ENCODE peak calls at places on chromosomes 11 and 22, in eight cellular contexts. T is gastrocnemius medialis, F is cardiac fibroblast, U is brain microvascular endothelial cell, M is GM12865, E is endodermal cell, X is foreskin fibroblast, J is tibial artery. I is an unnamed sample.
A peak's percentile ranks its signal among the peaks of the same experiment; 100 is the strongest.

GRCh38 chr22:40401532-40401931 is 31.1 kb downstream of the SGSM3 start:
- DNase-seq in T (no peak), F (no peak), U (no peak), M (no peak), E (no peak), X (no peak), J (no peak), I (no peak)

GRCh38 chr22:38291201-38291777 is 18.5 kb upstream of the TMEM184B start:
- DNase-seq in T (no peak), F (no peak), U (no peak), M (no peak), E (no peak), X (no peak), J (no peak), I (no peak)

GRCh38 chr11:111606986-111607385 is 4.7 kb downstream of the SIK2 start:
- DNase-seq in T (no peak), F (peak; percentile 47), U (no peak), M (no peak), E (no peak), X (no peak), J (no peak), I (no peak)

GRCh38 chr11:65305501-65306268 is 9.0 kb upstream of the CDC42EP2 start:
- DNase-seq in T (no peak), F (peak; percentile 78), U (peak; percentile 60), M (no peak), E (no peak), X (peak; percentile 81), J (no peak), I (no peak)

GRCh38 chr11:32827276-32827675 is 2.5 kb upstream of the PRRG4 start:
- DNase-seq in T (no peak), F (no peak), U (no peak), M (no peak), E (no peak), X (no peak), J (no peak), I (no peak)

GRCh38 chr11:102012946-102013345 is 34.3 kb upstream of the CFAP300 start:
- DNase-seq in T (no peak), F (no peak), U (no peak), M (no peak), E (no peak), X (no peak), J (no peak), I (no peak)

GRCh38 chr22:48567213-48567975 is 1260.3 kb downstream of the BRD1 start:
- DNase-seq in T (no peak), F (no peak), U (no peak), M (no peak), E (no peak), X (no peak), J (no peak), I (peak; percentile 91)

GRCh38 chr22:48140261-48140660 is 1377.8 kb downstream of the TBC1D22A start:
- DNase-seq in T (no peak), F (no peak), U (no peak), M (no peak), E (no peak), X (no peak), J (no peak), I (no peak)

GRCh38 chr11:13278620-13279486 is 1.3 kb downstream of the BMAL1 start:
- DNase-seq in T (no peak), F (no peak), U (no peak), M (no peak), E (peak; percentile 76), X (peak; percentile 41), J (no peak), I (no peak)

GRCh38 chr11:14500181-14500651 is 605 bp upstream of the COPB1 start:
- DNase-seq in T (peak; percentile 23), F (peak; percentile 72), U (peak; percentile 47), M (peak; percentile 72), E (peak; percentile 60), X (peak; percentile 84), J (peak; percentile 48), I (no peak)

GRCh38 chr11:94272738-94273313 is 31.6 kb upstream of the IZUMO1R start:
- DNase-seq in T (no peak), F (no peak), U (no peak), M (peak; percentile 82), E (no peak), X (no peak), J (no peak), I (no peak)

GRCh38 chr11:16899708-16900107 is 114.5 kb downstream of the PLEKHA7 start:
- DNase-seq in T (no peak), F (no peak), U (no peak), M (no peak), E (no peak), X (no peak), J (no peak), I (no peak)

GRCh38 chr11:16902979-16903378 is 111.2 kb downstream of the PLEKHA7 start:
- DNase-seq in T (no peak), F (no peak), U (no peak), M (peak; percentile 76), E (no peak), X (no peak), J (no peak), I (no peak)

GRCh38 chr11:16898274-16898985 is 115.8 kb downstream of the PLEKHA7 start:
- DNase-seq in T (no peak), F (no peak), U (no peak), M (no peak), E (no peak), X (no peak), J (no peak), I (no peak)

GRCh38 chr11:16905375-16905774 is 108.8 kb downstream of the PLEKHA7 start:
- DNase-seq in T (no peak), F (no peak), U (no peak), M (no peak), E (no peak), X (no peak), J (no peak), I (no peak)

DNA sequence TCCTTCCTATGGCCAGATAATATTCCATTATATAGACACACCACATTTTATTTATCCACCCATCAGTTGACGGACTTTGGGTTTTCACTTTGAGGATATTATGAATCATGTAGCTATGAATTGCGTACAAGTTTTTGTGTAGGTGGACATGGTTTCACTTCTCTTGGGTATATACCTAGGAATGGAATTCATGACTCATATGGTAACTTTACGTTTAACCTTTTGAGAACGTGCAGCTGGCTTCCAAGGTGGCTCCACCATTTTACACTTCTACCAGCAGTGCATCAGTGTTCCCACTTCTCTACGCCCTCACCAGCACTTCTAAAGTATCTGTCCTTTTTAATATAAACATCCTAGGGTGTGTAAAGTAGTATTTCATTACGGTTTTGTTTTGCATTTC is 112.0 kb downstream of the PLEKHA7 start:
- DNase-seq in T (no peak), F (peak; percentile 41), U (no peak), M (peak; percentile 88), E (no peak), X (no peak), J (no peak), I (no peak)
- TF ChIP-seq CTCF in T (no peak), F (no peak), U (no peak), M (no peak), E (no peak), X (no peak), J (no peak), I (no peak)

GRCh38 chr22:20751185-20751851 is 22.6 kb upstream of the SERPIND1 start:
- DNase-seq in T (no peak), F (peak; percentile 3), U (no peak), M (no peak), E (peak; percentile 89), X (peak; percentile 11), J (no peak), I (no peak)
- TF ChIP-seq CTCF in T (no peak), F (no peak), U (peak; percentile 34), M (no peak), E (peak; percentile 63), X (no peak), J (no peak), I (peak; percentile 4)

GRCh38 chr22:24418786-24419479 is 8.5 kb upstream of the ADORA2A start:
- DNase-seq in T (no peak), F (no peak), U (no peak), M (no peak), E (peak; percentile 53), X (no peak), J (no peak), I (no peak)

GRCh38 chr22:24421428-24421931 is 5.9 kb upstream of the ADORA2A start:
- DNase-seq in T (no peak), F (no peak), U (no peak), M (peak; percentile 51), E (peak; percentile 95), X (no peak), J (no peak), I (no peak)

GRCh38 chr22:24419480-24419860 is 7.9 kb upstream of the ADORA2A start:
- DNase-seq in T (no peak), F (no peak), U (no peak), M (no peak), E (no peak), X (no peak), J (no peak), I (no peak)

GRCh38 chr22:24420977-24421343 is 6.4 kb upstream of the ADORA2A start:
- DNase-seq in T (no peak), F (no peak), U (no peak), M (no peak), E (no peak), X (no peak), J (no peak), I (no peak)

GRCh38 chr22:24420072-24420976 is 7.1 kb upstream of the ADORA2A start:
- DNase-seq in T (no peak), F (peak; percentile 38), U (no peak), M (no peak), E (no peak), X (no peak), J (no peak), I (no peak)
- TF ChIP-seq CTCF in T (no peak), F (no peak), U (no peak), M (no peak), E (no peak), X (no peak), J (no peak), I (no peak)

GRCh38 chr11:122754553-122755322 is 83.6 kb upstream of the CRTAM start:
- DNase-seq in T (no peak), F (no peak), U (no peak), M (peak; percentile 50), E (peak; percentile 78), X (no peak), J (no peak), I (no peak)

GRCh38 chr11:122757201-122757600 is 81.1 kb upstream of the CRTAM start:
- DNase-seq in T (no peak), F (no peak), U (no peak), M (no peak), E (no peak), X (no peak), J (no peak), I (no peak)

GRCh38 chr11:122755409-122755808 is 82.9 kb upstream of the CRTAM start:
- DNase-seq in T (no peak), F (no peak), U (no peak), M (no peak), E (peak; percentile 67), X (no peak), J (no peak), I (no peak)

GRCh38 chr11:122755941-122756340 is 82.4 kb upstream of the CRTAM start:
- DNase-seq in T (no peak), F (no peak), U (no peak), M (no peak), E (no peak), X (no peak), J (no peak), I (no peak)

DNA sequence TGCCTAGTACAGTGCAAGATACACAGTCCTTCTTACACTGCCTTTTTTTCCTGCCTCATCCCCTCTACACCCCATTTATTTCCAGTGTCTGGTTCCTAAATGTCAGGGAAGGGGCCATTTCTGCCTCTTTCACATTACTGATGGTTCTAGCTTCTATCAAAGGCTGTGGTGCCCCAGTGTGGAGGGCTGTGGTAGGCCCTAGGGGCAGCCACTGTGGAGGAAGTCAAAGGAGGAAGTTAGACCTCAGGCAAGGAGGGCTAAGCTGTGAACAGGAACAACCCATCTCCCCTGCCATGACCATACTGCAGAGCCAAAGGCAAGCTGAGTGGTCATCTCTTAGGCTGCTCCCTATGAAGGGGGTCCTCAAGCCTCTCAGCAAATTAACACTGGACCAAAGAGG is 81.9 kb upstream of the CRTAM start:
- DNase-seq in T (peak; percentile 38), F (no peak), U (no peak), M (peak; percentile 36), E (no peak), X (no peak), J (peak; percentile 47), I (no peak)
- TF ChIP-seq CTCF in T (no peak), F (peak; percentile 7), U (peak; percentile 43), M (peak; percentile 25), E (peak; percentile 55), X (peak; percentile 12), J (no peak), I (peak; percentile 28)